ENCODE peak calls at places on chromosomes 16 and 17, in four cellular contexts. E, Z, N and O are unnamed samples.

GRCh38 chr16:5820472-5820871 is 722.9 kb upstream of the EEF2KMT start:
- DNase-seq in Z (no peak), E (no peak), N (no peak), O (no peak)

GRCh38 chr17:82153745-82154375 is 55.8 kb upstream of the FASN start:
- DNase-seq in Z (peak), N (peak), E (peak), O (peak)

GRCh38 chr17:82127704-82128103 is 29.7 kb upstream of the FASN start:
- DNase-seq in E (no peak), N (no peak), Z (no peak), O (no peak)

GRCh38 chr17:77778636-77779524 is 179.6 kb upstream of the TNRC6C start:
- DNase-seq in N (peak), E (no peak), Z (no peak), O (no peak)

GRCh38 chr17:80678621-80679020 is 134.0 kb downstream of the RPTOR start:
- DNase-seq in Z (peak), N (no peak), E (no peak), O (peak)

GRCh38 chr17:82278786-82279379 is 5.4 kb upstream of the CSNK1D start:
- DNase-seq in N (no peak), Z (no peak), E (no peak), O (no peak)

GRCh38 chr16:9854665-9855064 is 327.6 kb downstream of the GRIN2A start:
- DNase-seq in N (no peak), Z (peak), E (no peak), O (no peak)

GRCh38 chr16:69217433-69217832 is 30.5 kb downstream of the SNTB2 start:
- DNase-seq in N (no peak), Z (peak), E (no peak), O (no peak)

GRCh38 chr16:21167360-21167759 is 8.9 kb downstream of the LDAF1 start:
- DNase-seq in Z (peak), N (no peak), E (no peak), O (no peak)

GRCh38 chr16:51553910-51554309 is 402.8 kb upstream of the SALL1 start:
- DNase-seq in Z (peak), E (no peak), N (no peak), O (no peak)

GRCh38 chr17:43679911-43680310 is 18.2 kb upstream of the MEOX1 start:
- DNase-seq in N (no peak), E (no peak), Z (no peak), O (no peak)

GRCh38 chr17:21036361-21036881 is 6.4 kb downstream of the USP22 start:
- DNase-seq in N (no peak), Z (no peak), E (no peak), O (no peak)

GRCh38 chr16:14487579-14487978 is 142.5 kb downstream of the PARN start:
- DNase-seq in N (no peak), E (no peak), Z (no peak), O (no peak)

GRCh38 chr17:622356-622755 is 92.3 kb downstream of the VPS53 start:
- DNase-seq in E (no peak), N (peak), Z (peak), O (no peak)

GRCh38 chr16:1379054-1379862 is 27.5 kb downstream of the GNPTG start:
- DNase-seq in Z (peak), N (peak), E (peak), O (peak)